ENCODE peak calls at places on chromosomes 5 and 9, in four cellular contexts. U is HCT116, M is breast epithelium, G is stomach. R is an unnamed sample.

GRCh38 chr5:148011407-148012124 is 52.2 kb upstream of the SPINK5 start:
- DNase-seq in U (peak; percentile 22), M (no peak), G (no peak), R (no peak)

GRCh38 chr5:65100846-65101678 is 332.3 kb downstream of the CWC27 start:
- DNase-seq in U (peak; percentile 22), M (no peak), G (peak; percentile 49), R (peak; percentile 78)

GRCh38 chr9:33227013-33227398 is 13.0 kb upstream of the SPINK4 start:
- DNase-seq in U (no peak), M (no peak), G (peak; percentile 38), R (no peak)

GRCh38 chr5:61139094-61139873 is 23.0 kb downstream of the SMIM15 start:
- DNase-seq in U (no peak), M (no peak), G (no peak), R (no peak)

GRCh38 chr5:138649775-138650174 is 74.6 kb upstream of the HSPA9 start:
- DNase-seq in U (no peak), M (no peak), G (no peak), R (no peak)

GRCh38 chr9:132288371-132288770 is 66.4 kb downstream of the SETX start:
- DNase-seq in U (no peak), M (no peak), G (no peak), R (no peak)

GRCh38 chr5:1315709-1316587 is 21.1 kb upstream of the TERT start:
- DNase-seq in U (no peak), M (peak; percentile 77), G (peak; percentile 88), R (no peak)

GRCh38 chr5:14781106-14781505 is 90.5 kb downstream of the ANKH start:
- DNase-seq in U (no peak), M (no peak), G (no peak), R (no peak)

GRCh38 chr9:107983762-107984161 is 494.2 kb upstream of the KLF4 start:
- DNase-seq in U (no peak), M (no peak), G (no peak), R (no peak)

GRCh38 chr5:34627794-34628193 is 28.3 kb upstream of the RAI14 start:
- DNase-seq in U (no peak), M (no peak), G (no peak), R (no peak)

GRCh38 chr5:77630246-77631165 is 8.0 kb downstream of the OTP start:
- DNase-seq in U (peak; percentile 61), M (no peak), G (peak; percentile 43), R (no peak)
- TF ChIP-seq POLR2A in U (peak; percentile 72), M (no peak), G (no peak), R (no peak)

GRCh38 chr9:38046669-38047300 is 22.2 kb downstream of the SHB start:
- DNase-seq in U (peak; percentile 77), M (peak; percentile 94), G (peak; percentile 57), R (no peak)
- TF ChIP-seq POLR2AphosphoS5 in U (peak; percentile 21), M (peak; percentile 28), G (no peak), R (no peak)

GRCh38 chr5:90530736-90531487 is 1.5 kb upstream of the LYSMD3 start:
- DNase-seq in U (no peak), M (no peak), G (no peak), R (no peak)

GRCh38 chr5:90529939-90530677 is 724 bp upstream of the LYSMD3 start:
- DNase-seq in U (peak; percentile 58), M (peak; percentile 57), G (peak; percentile 57), R (no peak)

GRCh38 chr5:90533794-90534193 is 4.4 kb upstream of the LYSMD3 start:
- DNase-seq in U (no peak), M (no peak), G (no peak), R (no peak)

GRCh38 chr5:90528704-90529233 is 615 bp downstream of the LYSMD3 start:
- DNase-seq in U (no peak), M (no peak), G (no peak), R (no peak)

DNA sequence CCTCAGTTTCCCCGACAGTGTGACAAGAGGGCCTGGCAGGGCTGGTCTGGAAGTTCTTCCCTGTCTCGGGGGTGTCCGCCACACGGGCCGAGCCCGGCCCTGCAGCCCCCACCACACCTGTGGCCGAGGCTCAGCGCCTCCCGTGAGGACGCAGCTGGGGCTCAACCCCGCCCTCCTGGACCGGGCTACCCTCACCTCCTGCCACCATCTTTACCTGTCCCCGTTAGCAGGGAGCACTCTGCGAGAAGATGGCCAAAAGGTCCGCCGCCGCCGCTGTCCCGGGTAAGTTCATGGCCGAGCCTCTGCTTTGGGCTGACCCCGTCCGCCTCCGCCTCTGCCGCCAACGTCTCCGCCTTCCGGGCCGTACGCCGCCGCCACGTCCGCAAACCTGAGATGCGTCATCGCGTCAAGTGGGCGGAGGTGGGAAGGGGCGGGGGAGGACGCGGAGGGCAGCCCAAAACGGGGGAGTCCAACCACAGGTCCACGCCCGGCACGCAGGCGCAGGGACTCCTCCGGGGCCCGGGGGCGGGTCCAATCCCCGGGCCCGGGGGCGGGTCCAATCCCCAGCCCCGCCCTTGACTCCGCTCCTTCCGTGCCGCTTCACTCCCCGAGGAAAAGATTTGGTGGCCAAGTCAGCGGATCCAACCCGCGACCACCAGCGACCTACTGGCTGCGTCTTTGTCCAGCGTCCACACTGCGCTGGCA is at the start of gene LYSMD3:
- DNase-seq in U (peak; percentile 92), M (peak; percentile 96), G (peak; percentile 98), R (peak; percentile 92)
- TF ChIP-seq POLR2A in U (peak; percentile 84), M (peak; percentile 71), G (peak; percentile 78), R (no peak)

GRCh38 chr5:56549096-56549886 is 266.1 kb upstream of the MAP3K1 start:
- DNase-seq in U (no peak), M (no peak), G (no peak), R (no peak)
- TF ChIP-seq POLR2AphosphoS5 in U (no peak), M (no peak), G (no peak), R (no peak)

GRCh38 chr5:96931605-96932004 is 4.3 kb upstream of the LNPEP start:
- DNase-seq in U (no peak), M (no peak), G (no peak), R (no peak)
- TF ChIP-seq POLR2A in U (no peak), M (no peak), G (no peak), R (no peak)

GRCh38 chr9:72524820-72525539 is 3.6 kb downstream of the TMC1 start:
- DNase-seq in U (peak; percentile 81), M (peak; percentile 65), G (peak; percentile 70), R (peak; percentile 70)
- TF ChIP-seq POLR2AphosphoS5 in U (no peak), M (peak; percentile 62), G (peak; percentile 92), R (no peak)

DNA sequence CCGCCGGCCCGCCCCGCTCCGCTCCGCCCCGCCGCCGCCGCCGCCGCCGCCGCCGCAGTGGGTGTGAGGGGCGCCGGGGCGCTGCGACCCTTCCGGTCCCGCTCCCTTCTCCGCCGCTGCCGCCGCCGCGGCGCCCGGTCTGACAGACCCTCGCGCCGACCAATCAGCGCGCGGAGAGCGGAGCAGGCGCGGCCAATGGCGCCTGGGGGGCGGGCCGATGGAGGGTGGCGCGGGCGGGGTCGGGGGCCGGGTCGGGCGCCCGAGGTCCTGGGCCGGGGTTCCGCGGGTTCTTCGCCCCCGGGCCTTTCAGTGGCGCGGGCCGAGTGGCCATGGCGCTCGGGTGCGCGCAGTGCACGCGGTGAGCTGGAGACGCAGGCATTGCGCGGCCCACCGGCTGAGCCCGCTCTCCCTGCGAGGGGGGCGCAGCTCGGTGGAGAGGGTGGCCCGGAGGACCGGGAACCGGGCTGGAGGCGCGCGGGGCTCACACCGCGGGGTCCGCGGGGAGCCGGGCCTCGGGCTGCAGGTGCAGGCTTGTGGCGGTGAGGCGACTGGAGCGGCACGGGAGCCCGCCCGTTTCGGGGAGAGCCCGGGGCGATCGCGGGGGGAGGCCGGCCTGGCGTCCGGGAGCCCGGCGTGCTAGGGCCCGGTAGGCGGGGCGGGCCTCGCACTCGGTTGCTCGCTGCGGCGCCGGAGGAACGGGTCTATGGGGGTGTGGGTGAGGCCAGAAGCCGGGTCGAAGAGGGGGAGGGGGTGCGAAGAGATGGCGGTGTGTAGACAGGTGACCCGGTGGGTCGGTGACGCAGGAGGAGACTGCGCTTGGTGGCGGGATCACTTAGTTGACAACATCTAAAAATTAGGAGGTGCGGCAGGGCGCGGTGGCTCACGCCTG is at the start of gene MAPK9:
- DNase-seq in U (peak; percentile 43), M (peak; percentile 66), G (peak; percentile 89), R (no peak)
- TF ChIP-seq POLR2A in U (peak; percentile 45), M (no peak), G (no peak), R (peak; percentile 51)

GRCh38 chr9:113492343-113493079 is 29.0 kb downstream of the RGS3 start:
- DNase-seq in U (no peak), M (no peak), G (no peak), R (no peak)

GRCh38 chr9:113486327-113486726 is 22.8 kb downstream of the RGS3 start:
- DNase-seq in U (no peak), M (no peak), G (no peak), R (no peak)

GRCh38 chr9:113485761-113486115 is 22.2 kb downstream of the RGS3 start:
- DNase-seq in U (no peak), M (no peak), G (no peak), R (no peak)

GRCh38 chr9:113488071-113488470 is 24.5 kb downstream of the RGS3 start:
- DNase-seq in U (no peak), M (no peak), G (peak; percentile 71), R (no peak)

DNA sequence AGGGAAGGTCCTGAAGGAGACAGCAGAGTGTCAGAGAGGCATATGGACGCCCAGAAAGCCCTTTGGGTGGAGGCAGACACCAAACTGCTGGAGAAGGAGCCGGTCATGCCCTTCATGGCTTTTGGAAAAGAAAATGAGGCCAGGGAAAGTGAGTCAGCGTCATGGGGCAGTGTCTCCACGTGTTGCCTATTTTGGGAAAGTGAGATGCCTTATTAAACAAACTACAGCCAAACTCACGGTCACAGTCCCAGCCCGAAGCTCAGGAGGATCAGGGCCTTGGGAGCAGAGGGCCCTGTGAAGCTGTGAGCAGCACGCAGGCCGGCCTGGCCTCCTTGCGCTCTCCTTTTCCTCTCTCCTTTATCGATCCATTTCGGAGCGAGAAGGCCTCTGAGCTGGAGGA is 25.0 kb downstream of the RGS3 start:
- DNase-seq in U (no peak), M (no peak), G (no peak), R (no peak)
- TF ChIP-seq POLR2AphosphoS5 in U (no peak), M (no peak), G (no peak), R (no peak)

GRCh38 chr5:163460562-163461176 is at the start of gene HMMR:
- DNase-seq in U (no peak), M (no peak), G (no peak), R (no peak)
- TF ChIP-seq POLR2A in U (peak; percentile 80), M (no peak), G (no peak), R (peak; percentile 58)

DNA sequence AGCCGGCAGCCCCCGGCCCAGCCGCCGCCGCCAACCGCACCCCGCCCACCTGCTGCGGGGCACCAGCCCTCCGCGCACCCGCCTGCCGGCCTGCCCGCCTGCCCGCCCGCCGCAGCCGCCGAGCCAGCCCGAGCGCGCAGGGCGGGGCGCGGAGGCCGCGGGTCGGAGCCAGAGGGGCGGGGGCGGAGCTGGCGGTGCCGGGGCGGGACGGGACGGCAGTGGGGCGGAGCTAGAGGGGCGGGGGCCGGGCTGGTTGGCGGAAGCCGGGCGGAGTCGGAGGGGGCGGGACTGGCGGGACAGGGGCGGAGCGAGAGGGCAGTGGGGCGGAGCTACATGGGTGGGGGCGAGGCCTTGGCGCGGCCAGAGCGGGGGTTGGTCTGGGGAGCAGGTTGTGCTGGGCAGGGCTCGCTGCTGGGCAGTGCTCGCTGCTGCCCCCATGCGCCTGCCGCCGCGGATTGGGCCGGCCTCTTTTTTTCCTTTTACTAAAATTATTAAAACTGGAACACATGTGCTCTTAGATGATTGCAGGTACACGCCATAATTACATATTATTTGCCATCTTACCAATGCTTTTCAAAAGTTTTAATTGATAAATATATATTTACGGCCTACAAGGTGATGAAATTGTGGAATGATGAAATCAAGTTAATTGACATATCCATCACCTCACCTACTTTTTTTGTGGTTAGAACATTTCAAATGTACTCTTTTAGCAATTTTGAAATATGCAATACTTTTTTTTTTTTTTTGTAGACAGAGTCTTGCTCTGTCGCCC is at the start of gene SH3GLB2:
- DNase-seq in U (peak; percentile 83), M (peak; percentile 91), G (peak; percentile 95), R (peak; percentile 89)
- TF ChIP-seq POLR2AphosphoS5 in U (no peak), M (no peak), G (peak; percentile 51), R (no peak)